ENCODE peak calls at places on chromosomes 11 and 22, in four cellular contexts. A is breast epithelium, V is AG04450, D is dorsolateral prefrontal cortex. J is an unnamed sample.

GRCh38 chr11:92738281-92738680 is 231.2 kb upstream of the MTNR1B start:
- DNase-seq in A (no peak), V (no peak), D (no peak), J (no peak)

GRCh38 chr22:49334589-49334873 is 493.1 kb downstream of the BRD1 start:
- DNase-seq in A (no peak), V (no peak), D (no peak), J (no peak)

GRCh38 chr11:123653405-123653996 is 923 bp downstream of the SCN3B start:
- DNase-seq in A (no peak), V (no peak), D (no peak), J (no peak)

GRCh38 chr11:132734217-132734616 is 798.1 kb downstream of the OPCML start:
- DNase-seq in A (no peak), V (peak; percentile 49), D (no peak), J (no peak)

GRCh38 chr11:117814766-117815261 is 9.7 kb downstream of the FXYD2 start:
- DNase-seq in A (no peak), V (no peak), D (no peak), J (peak; percentile 46)

GRCh38 chr11:115241899-115242298 is 262.3 kb downstream of the CADM1 start:
- DNase-seq in A (no peak), V (no peak), D (no peak), J (no peak)

GRCh38 chr22:50641696-50642607 is 14.0 kb upstream of the ARSA start:
- DNase-seq in A (no peak), V (no peak), D (no peak), J (no peak)

GRCh38 chr11:35623708-35624168 is 5.5 kb downstream of the FJX1 start:
- DNase-seq in A (no peak), V (peak; percentile 59), D (no peak), J (no peak)

GRCh38 chr11:64246874-64247728 is at the start of gene PPP1R14B:
- DNase-seq in A (peak; percentile 85), V (peak; percentile 49), D (peak; percentile 88), J (peak; percentile 83)

DNA sequence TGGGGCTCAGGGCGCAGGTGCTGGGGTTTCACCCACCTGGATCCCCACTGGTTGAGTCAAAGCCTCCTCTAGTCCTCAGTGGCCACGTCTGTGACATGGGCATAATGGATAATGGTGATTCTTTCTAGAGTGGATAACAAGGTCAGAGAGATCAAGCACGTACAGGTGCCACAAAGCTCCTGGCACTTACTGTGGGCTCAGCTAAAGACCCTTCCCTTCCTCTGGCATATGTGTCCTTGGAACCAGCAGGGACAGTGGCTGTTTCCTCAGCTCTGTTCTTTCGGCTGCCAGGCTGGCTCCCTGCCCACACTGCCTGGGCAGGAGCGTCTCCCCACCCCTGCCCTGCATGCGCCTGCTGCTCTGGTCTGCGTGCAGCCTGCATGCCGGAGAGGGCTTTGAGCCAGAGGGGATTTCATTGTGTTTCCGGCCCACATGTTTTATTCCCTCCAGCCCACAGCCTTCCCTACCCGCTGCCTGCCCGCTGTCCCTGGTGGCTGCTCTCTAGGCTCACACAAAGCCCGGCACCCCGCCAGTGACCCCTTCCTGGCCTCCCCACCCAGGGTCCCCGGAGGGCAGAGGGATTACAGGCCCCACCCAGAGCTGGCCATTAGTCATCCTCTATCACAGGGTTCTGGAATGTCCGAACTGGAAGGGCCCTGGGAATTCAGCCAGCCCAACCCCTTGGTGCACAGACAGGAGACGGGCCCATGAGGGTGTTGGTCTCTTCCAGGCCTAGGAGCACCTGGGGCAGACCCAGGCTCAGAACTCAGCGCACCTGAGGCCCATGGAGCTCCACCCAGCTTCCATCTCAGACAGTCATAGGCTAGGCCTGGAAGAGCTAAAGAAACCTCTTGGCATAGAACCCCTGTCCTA is 55.3 kb upstream of the GCAT start:
- DNase-seq in A (peak; percentile 94), V (peak; percentile 47), D (peak; percentile 28), J (peak; percentile 88)
- TF ChIP-seq CTCF in A (peak; percentile 48), V (peak; percentile 37), D (no peak), J (no peak)

DNA sequence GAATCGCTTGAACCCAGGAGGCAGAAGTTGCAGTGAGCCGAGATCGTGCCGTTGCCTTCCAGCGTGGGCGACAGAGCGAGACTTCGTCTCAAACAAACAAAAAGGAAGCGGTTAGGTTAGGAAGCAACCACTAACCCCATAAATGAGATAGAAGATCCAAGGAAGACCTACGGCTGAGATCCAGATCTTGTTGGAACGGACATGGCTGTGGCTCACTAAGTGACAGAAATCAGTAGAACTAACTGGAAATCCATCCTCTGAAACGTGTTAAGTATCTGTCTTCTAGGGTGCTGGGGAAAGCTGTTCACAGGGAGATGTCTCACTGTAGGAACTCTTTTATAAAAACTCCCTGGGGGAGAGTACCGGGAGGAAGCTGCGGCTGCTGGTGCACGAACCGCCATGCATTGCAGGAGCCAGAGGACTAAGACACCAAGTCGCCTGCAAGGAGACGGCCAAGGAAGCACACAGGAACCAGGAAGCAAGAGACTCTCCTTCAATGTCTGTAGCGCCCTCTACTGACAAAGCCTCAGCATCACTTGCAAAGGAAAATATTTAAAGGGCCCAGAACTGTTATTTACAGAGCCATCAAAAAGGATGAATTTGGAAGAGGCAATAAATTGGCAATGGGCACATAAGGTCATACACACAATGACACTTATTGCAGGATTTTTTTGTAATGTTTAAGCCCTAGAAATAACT is 16.9 kb upstream of the SPTY2D1 start:
- DNase-seq in A (no peak), V (peak; percentile 42), D (no peak), J (peak; percentile 11)
- TF ChIP-seq CTCF in A (no peak), V (peak; percentile 76), D (no peak), J (peak; percentile 46)

DNA sequence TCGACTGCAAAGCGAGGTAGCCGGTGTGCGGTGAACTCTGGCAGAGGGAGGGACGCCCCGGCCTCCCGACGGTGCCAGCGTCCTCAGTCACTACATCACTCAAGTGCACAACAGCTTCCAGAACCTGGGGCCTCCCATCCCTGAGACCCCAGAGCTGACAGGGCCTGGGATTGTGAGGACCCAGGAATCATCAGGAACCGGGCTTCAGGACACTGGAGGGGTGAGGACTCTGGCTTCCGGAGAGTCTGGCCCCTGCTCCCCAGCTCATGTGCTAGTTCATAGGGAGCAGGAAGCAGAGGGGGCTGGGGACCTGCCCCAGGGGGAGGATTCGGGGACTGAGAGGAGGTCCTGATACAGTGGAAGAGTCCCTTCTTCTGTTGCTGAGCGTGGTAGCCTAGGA is 4.6 kb downstream of the ART5 start:
- DNase-seq in A (no peak), V (no peak), D (no peak), J (no peak)
- TF ChIP-seq CTCF in A (no peak), V (no peak), D (no peak), J (no peak)

DNA sequence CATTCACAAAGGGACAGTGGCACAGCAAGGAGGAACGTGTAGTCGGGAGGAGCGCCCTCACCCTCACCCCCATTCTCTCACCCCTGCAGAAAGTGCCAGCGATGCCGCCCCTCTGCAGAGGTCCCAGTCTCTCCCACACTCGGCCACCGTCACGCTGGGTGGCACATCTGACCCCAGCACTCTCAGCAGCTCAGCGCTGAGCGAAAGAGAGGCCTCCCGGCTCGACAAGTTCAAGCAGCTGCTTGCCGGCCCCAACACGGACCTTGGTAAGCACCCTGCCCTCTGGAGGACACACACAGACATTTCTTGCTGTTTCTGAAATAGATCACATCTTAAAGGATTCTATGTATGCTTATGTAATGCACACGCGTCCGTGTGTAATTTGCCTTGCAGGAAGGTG is 34.9 kb downstream of the TBC1D22A start:
- DNase-seq in A (peak; percentile 44), V (no peak), D (no peak), J (no peak)
- TF ChIP-seq CTCF in A (no peak), V (peak; percentile 44), D (no peak), J (no peak)

DNA sequence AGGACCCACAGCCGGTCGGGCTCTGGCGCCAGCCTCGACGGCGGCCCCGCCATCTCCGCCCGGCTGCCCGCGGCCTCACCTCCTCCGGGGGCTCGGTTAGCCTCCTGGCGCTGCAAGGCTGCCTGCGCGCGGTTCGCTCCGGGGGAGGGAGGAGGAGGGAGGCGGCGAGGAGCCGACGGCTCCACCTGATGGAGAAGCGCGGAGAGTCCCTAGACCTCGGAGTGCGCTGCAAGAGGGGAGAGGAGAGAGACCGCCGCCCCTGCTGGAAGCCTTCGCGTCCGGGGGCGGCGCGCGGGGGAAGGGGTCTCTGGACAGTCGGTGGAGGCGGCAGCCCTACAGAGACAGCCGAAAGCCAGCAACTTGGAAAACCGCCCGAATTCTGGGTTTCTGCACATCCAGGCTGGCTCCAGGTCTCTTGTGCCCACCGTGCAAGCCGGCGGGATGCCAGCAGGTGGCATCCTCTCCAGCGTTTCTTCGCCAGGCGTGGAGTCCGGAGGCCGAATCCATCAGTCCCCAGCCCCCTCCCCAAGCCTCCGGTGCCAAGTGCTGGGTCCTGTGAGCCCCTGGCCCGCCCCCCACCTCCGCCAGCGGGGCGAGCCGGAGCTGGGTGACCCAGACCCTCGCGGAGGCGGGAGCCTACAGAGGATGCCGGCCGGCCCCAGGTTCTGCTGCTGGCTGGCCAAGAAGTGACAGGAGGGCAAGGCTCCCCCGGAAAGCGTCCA is 2.9 kb upstream of the KIRREL3 start:
- DNase-seq in A (no peak), V (no peak), D (peak; percentile 57), J (no peak)
- TF ChIP-seq CTCF in A (no peak), V (peak; percentile 49), D (peak; percentile 58), J (no peak)

GRCh38 chr11:77198440-77198849 is 70.4 kb downstream of the MYO7A start:
- DNase-seq in A (peak; percentile 48), V (no peak), D (peak; percentile 2), J (no peak)
- TF ChIP-seq CTCF in A (no peak), V (peak; percentile 44), D (no peak), J (no peak)

GRCh38 chr11:83671295-83671694 is 385.1 kb upstream of the CCDC90B start:
- DNase-seq in A (no peak), V (no peak), D (no peak), J (no peak)
- TF ChIP-seq CTCF in A (no peak), V (no peak), D (peak; percentile 35), J (no peak)

J was measured in prostate gland.